ENCODE peak calls at places on chromosomes 7 and 10, in six cellular contexts. One of them, this sample, is unnamed.

GRCh38 chr7:64887756-64888508 is 15.1 kb upstream of the ZNF273 start:
- DNase-seq in choroid plexus epithelial cell: peak
- DNase-seq in suprapubic skin: no peak
- DNase-seq in foreskin fibroblast: no peak
- DNase-seq in PC-9: no peak
- DNase-seq in OCI-LY7: peak
- DNase-seq in this sample: no peak

GRCh38 chr7:123828805-123829204 is 16.2 kb upstream of the HYAL4 start:
- DNase-seq in OCI-LY7: no peak
- DNase-seq in foreskin fibroblast: no peak
- DNase-seq in choroid plexus epithelial cell: no peak
- DNase-seq in suprapubic skin: no peak
- DNase-seq in PC-9: no peak
- DNase-seq in this sample: no peak

GRCh38 chr7:155458317-155459132 is 596 bp downstream of the EN2 start:
- DNase-seq in PC-9: no peak
- DNase-seq in OCI-LY7: no peak
- DNase-seq in foreskin fibroblast: no peak
- DNase-seq in choroid plexus epithelial cell: no peak
- DNase-seq in suprapubic skin: no peak
- DNase-seq in this sample: no peak

GRCh38 chr10:124386186-124387077 is 32.3 kb downstream of the OAT start:
- DNase-seq in PC-9: no peak
- DNase-seq in choroid plexus epithelial cell: no peak
- DNase-seq in foreskin fibroblast: no peak
- DNase-seq in suprapubic skin: peak
- DNase-seq in OCI-LY7: no peak
- DNase-seq in this sample: no peak

GRCh38 chr10:68327889-68328786 is 3.7 kb upstream of the HNRNPH3 start:
- DNase-seq in OCI-LY7: peak
- DNase-seq in foreskin fibroblast: peak
- DNase-seq in choroid plexus epithelial cell: peak
- DNase-seq in suprapubic skin: no peak
- DNase-seq in PC-9: no peak
- DNase-seq in this sample: peak

GRCh38 chr10:116440330-116441030 is 12.8 kb downstream of the PNLIPRP3 start:
- DNase-seq in PC-9: no peak
- DNase-seq in OCI-LY7: no peak
- DNase-seq in suprapubic skin: no peak
- DNase-seq in foreskin fibroblast: no peak
- DNase-seq in choroid plexus epithelial cell: no peak
- DNase-seq in this sample: no peak

GRCh38 chr7:96562966-96563365 is 146.7 kb downstream of the SEM1 start:
- DNase-seq in choroid plexus epithelial cell: no peak
- DNase-seq in suprapubic skin: no peak
- DNase-seq in foreskin fibroblast: no peak
- DNase-seq in PC-9: no peak
- DNase-seq in OCI-LY7: no peak
- DNase-seq in this sample: no peak

GRCh38 chr7:47552631-47553030 is 29.3 kb downstream of the TNS3 start:
- DNase-seq in PC-9: no peak
- DNase-seq in OCI-LY7: no peak
- DNase-seq in suprapubic skin: no peak
- DNase-seq in foreskin fibroblast: no peak
- DNase-seq in choroid plexus epithelial cell: peak
- DNase-seq in this sample: peak

GRCh38 chr7:91942312-91942711 is 1.6 kb downstream of the AKAP9 start:
- DNase-seq in foreskin fibroblast: no peak
- DNase-seq in OCI-LY7: peak
- DNase-seq in PC-9: no peak
- DNase-seq in choroid plexus epithelial cell: no peak
- DNase-seq in suprapubic skin: no peak
- DNase-seq in this sample: no peak

GRCh38 chr7:113366122-113366521 is 247.8 kb upstream of the SMIM30 start:
- DNase-seq in foreskin fibroblast: no peak
- DNase-seq in PC-9: no peak
- DNase-seq in OCI-LY7: no peak
- DNase-seq in suprapubic skin: no peak
- DNase-seq in choroid plexus epithelial cell: no peak
- DNase-seq in this sample: no peak

GRCh38 chr7:40482794-40483374 is 348.1 kb downstream of the SUGCT start:
- DNase-seq in OCI-LY7: no peak
- DNase-seq in suprapubic skin: no peak
- DNase-seq in foreskin fibroblast: no peak
- DNase-seq in PC-9: no peak
- DNase-seq in choroid plexus epithelial cell: no peak
- DNase-seq in this sample: peak

GRCh38 chr7:157022681-157023588 is 12.5 kb upstream of the MNX1 start:
- DNase-seq in choroid plexus epithelial cell: no peak
- DNase-seq in suprapubic skin: peak
- DNase-seq in PC-9: no peak
- DNase-seq in foreskin fibroblast: no peak
- DNase-seq in OCI-LY7: no peak
- DNase-seq in this sample: no peak

GRCh38 chr7:497946-498655 is 21.5 kb downstream of the PDGFA start:
- DNase-seq in PC-9: no peak
- DNase-seq in choroid plexus epithelial cell: no peak
- DNase-seq in OCI-LY7: no peak
- DNase-seq in foreskin fibroblast: no peak
- DNase-seq in suprapubic skin: peak
- DNase-seq in this sample: no peak

GRCh38 chr10:126892150-126892872 is 12.9 kb upstream of the DOCK1 start:
- DNase-seq in OCI-LY7: no peak
- DNase-seq in choroid plexus epithelial cell: peak
- DNase-seq in PC-9: no peak
- DNase-seq in foreskin fibroblast: no peak
- DNase-seq in suprapubic skin: no peak
- DNase-seq in this sample: no peak

GRCh38 chr7:95859434-95859833 is 87.1 kb downstream of the DYNC1I1 start:
- DNase-seq in OCI-LY7: no peak
- DNase-seq in foreskin fibroblast: no peak
- DNase-seq in suprapubic skin: no peak
- DNase-seq in choroid plexus epithelial cell: peak
- DNase-seq in PC-9: no peak
- DNase-seq in this sample: peak

GRCh38 chr7:67518580-67518979 is 521.9 kb downstream of the TYW1 start:
- DNase-seq in choroid plexus epithelial cell: no peak
- DNase-seq in suprapubic skin: no peak
- DNase-seq in PC-9: no peak
- DNase-seq in OCI-LY7: no peak
- DNase-seq in foreskin fibroblast: no peak
- DNase-seq in this sample: no peak

GRCh38 chr7:38241071-38241470 is 32.4 kb downstream of the TARP start:
- DNase-seq in suprapubic skin: no peak
- DNase-seq in PC-9: no peak
- DNase-seq in foreskin fibroblast: no peak
- DNase-seq in choroid plexus epithelial cell: no peak
- DNase-seq in OCI-LY7: no peak
- DNase-seq in this sample: no peak

GRCh38 chr7:90320801-90321494 is at the start of gene FAM237B:
- DNase-seq in OCI-LY7: no peak
- DNase-seq in PC-9: no peak
- DNase-seq in suprapubic skin: no peak
- DNase-seq in foreskin fibroblast: peak
- DNase-seq in choroid plexus epithelial cell: peak
- DNase-seq in this sample: peak
- TF ChIP-seq CTCF in OCI-LY7: no peak
- TF ChIP-seq CTCF in PC-9: no peak
- TF ChIP-seq CTCF in suprapubic skin: no peak
- TF ChIP-seq CTCF in foreskin fibroblast: no peak
- TF ChIP-seq CTCF in choroid plexus epithelial cell: no peak
- TF ChIP-seq CTCF in this sample: no peak

GRCh38 chr10:132065491-132066105 is at the start of gene JAKMIP3:
- DNase-seq in choroid plexus epithelial cell: peak
- DNase-seq in suprapubic skin: peak
- DNase-seq in OCI-LY7: no peak
- DNase-seq in foreskin fibroblast: peak
- DNase-seq in PC-9: peak
- DNase-seq in this sample: peak

GRCh38 chr10:132063432-132063831 is 2.3 kb upstream of the JAKMIP3 start:
- DNase-seq in PC-9: no peak
- DNase-seq in choroid plexus epithelial cell: no peak
- DNase-seq in foreskin fibroblast: no peak
- DNase-seq in suprapubic skin: peak
- DNase-seq in OCI-LY7: no peak
- DNase-seq in this sample: no peak

GRCh38 chr10:132066186-132066585 is 440 bp downstream of the JAKMIP3 start:
- DNase-seq in choroid plexus epithelial cell: peak
- DNase-seq in foreskin fibroblast: no peak
- DNase-seq in OCI-LY7: no peak
- DNase-seq in suprapubic skin: peak
- DNase-seq in PC-9: no peak
- DNase-seq in this sample: peak

GRCh38 chr10:132064082-132064755 is 1.5 kb upstream of the JAKMIP3 start:
- DNase-seq in PC-9: no peak
- DNase-seq in foreskin fibroblast: no peak
- DNase-seq in choroid plexus epithelial cell: no peak
- DNase-seq in OCI-LY7: no peak
- DNase-seq in suprapubic skin: peak
- DNase-seq in this sample: no peak

GRCh38 chr10:132064771-132065437 is 842 bp upstream of the JAKMIP3 start:
- DNase-seq in suprapubic skin: peak
- DNase-seq in choroid plexus epithelial cell: peak
- DNase-seq in foreskin fibroblast: no peak
- DNase-seq in OCI-LY7: no peak
- DNase-seq in PC-9: no peak
- DNase-seq in this sample: no peak
- H3K4me3 ChIP-seq in suprapubic skin: peak
- H3K4me3 ChIP-seq in choroid plexus epithelial cell: peak
- H3K4me3 ChIP-seq in foreskin fibroblast: peak
- H3K4me3 ChIP-seq in OCI-LY7: no peak
- H3K4me3 ChIP-seq in PC-9: peak
- H3K4me3 ChIP-seq in this sample: peak

DNA sequence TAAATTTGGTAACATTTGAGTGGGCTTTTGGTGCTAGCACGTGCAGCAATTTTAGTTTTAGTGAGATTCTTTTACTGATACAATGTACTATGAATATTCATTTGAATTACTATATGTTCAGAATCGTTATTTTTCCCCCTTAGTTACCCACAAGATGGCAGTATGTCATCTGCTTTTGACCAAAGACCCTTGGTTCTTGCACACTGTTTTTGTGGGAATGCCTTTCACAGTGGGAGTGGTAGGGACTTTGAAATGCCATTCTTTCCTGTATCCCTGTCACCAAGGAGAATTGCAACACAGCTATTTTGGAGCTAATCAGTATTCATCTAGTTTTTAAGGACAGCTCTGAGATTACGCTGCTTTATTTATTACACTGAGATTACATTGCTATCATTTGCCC is 40.6 kb downstream of the SEC23IP start:
- DNase-seq in foreskin fibroblast: no peak
- DNase-seq in PC-9: no peak
- DNase-seq in suprapubic skin: no peak
- DNase-seq in choroid plexus epithelial cell: peak
- DNase-seq in OCI-LY7: peak
- DNase-seq in this sample: peak
- TF ChIP-seq CTCF in foreskin fibroblast: no peak
- TF ChIP-seq CTCF in PC-9: peak
- TF ChIP-seq CTCF in suprapubic skin: no peak
- TF ChIP-seq CTCF in choroid plexus epithelial cell: peak
- TF ChIP-seq CTCF in OCI-LY7: peak
- TF ChIP-seq CTCF in this sample: peak

GRCh38 chr10:31262672-31263071 is 56.3 kb upstream of the ZEB1 start:
- DNase-seq in choroid plexus epithelial cell: peak
- DNase-seq in OCI-LY7: no peak
- DNase-seq in foreskin fibroblast: peak
- DNase-seq in suprapubic skin: no peak
- DNase-seq in PC-9: no peak
- DNase-seq in this sample: peak

GRCh38 chr10:31263903-31264302 is 55.1 kb upstream of the ZEB1 start:
- DNase-seq in suprapubic skin: no peak
- DNase-seq in PC-9: no peak
- DNase-seq in choroid plexus epithelial cell: peak
- DNase-seq in OCI-LY7: no peak
- DNase-seq in foreskin fibroblast: no peak
- DNase-seq in this sample: no peak

DNA sequence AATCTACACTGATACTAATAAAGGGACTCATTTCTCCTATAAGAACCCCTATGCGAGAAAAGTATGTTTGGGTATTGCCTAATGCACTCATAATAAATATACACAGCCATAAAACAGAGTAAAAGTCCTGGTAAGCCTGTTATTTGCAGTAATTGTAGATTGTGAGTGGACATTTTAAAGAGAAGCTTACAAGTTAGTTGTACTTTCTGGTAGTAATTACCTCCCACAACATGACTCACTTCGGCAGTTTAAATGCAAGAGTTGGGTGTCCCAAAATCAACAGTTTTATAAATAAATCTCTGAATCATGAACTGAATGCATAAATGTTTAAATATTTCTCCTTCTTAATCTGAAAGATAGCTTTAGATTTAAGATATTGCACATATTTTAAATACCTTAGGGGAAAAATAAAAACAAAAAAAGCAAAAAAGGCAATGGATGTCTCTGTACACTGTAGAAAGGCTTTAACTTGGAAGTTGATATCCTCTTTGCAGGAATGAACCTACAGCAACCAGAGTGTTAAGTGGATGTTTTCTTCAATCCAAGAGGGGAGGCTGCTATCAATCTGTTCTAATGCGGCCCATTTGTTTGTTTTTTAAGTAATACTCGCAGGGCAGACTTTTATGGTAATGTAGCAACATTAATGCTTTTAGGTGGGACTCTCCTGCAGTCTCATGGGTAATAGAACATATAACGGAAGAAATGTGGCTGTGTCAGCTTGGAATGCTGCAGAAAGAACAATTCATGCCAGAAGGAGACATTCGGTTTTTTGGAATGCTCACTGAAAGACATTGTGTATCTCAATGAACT is 57.3 kb upstream of the ZEB1 start:
- DNase-seq in choroid plexus epithelial cell: peak
- DNase-seq in PC-9: no peak
- DNase-seq in suprapubic skin: no peak
- DNase-seq in foreskin fibroblast: peak
- DNase-seq in OCI-LY7: no peak
- DNase-seq in this sample: peak
- H3K4me3 ChIP-seq in choroid plexus epithelial cell: no peak
- H3K4me3 ChIP-seq in PC-9: no peak
- H3K4me3 ChIP-seq in suprapubic skin: no peak
- H3K4me3 ChIP-seq in foreskin fibroblast: peak
- H3K4me3 ChIP-seq in OCI-LY7: no peak
- H3K4me3 ChIP-seq in this sample: no peak

This sample was measured in fibroblast of pulmonary artery.